ENCODE peak calls at places on chromosomes 13 and 19, in four cellular contexts. C is neural progenitor cell, E is thoracic aorta, G is K562. H is an unnamed sample.

GRCh38 chr19:19549804-19550453 is 11.9 kb downstream of the CILP2 start:
- DNase-seq in G (no peak), E (no peak), C (no peak), H (no peak)

GRCh38 chr19:46863818-46864629 is 3.2 kb downstream of the ARHGAP35 start:
- DNase-seq in G (no peak), E (no peak), C (peak), H (peak)

GRCh38 chr13:36736119-36736726 is 62.4 kb downstream of the SERTM1 start:
- DNase-seq in G (peak), E (no peak), C (peak), H (peak)

GRCh38 chr13:30453727-30454126 is 12.0 kb downstream of the HMGB1 start:
- DNase-seq in E (no peak), C (no peak), G (no peak), H (no peak)

GRCh38 chr13:113142876-113143275 is 15.6 kb upstream of the PROZ start:
- DNase-seq in G (no peak), C (no peak), E (no peak), H (no peak)

GRCh38 chr19:5894704-5895349 is 8.8 kb downstream of the NDUFA11 start:
- DNase-seq in G (no peak), C (no peak), E (no peak), H (no peak)

GRCh38 chr19:57465680-57466381 is 8.9 kb upstream of the VN1R1 start:
- DNase-seq in C (peak), E (no peak), G (peak), H (peak)

GRCh38 chr19:4969772-4970531 is 1.0 kb downstream of the KDM4B start:
- DNase-seq in G (no peak), C (peak), E (no peak), H (no peak)

GRCh38 chr19:12272980-12273901 is 21.4 kb downstream of the ZNF44 start:
- DNase-seq in C (no peak), G (no peak), E (no peak), H (no peak)

GRCh38 chr13:45781553-45782326 is 69.8 kb downstream of the SIAH3 start:
- DNase-seq in C (no peak), E (peak), G (no peak), H (peak)

GRCh38 chr19:4238831-4239230 is 8.0 kb upstream of the YJU2 start:
- DNase-seq in G (no peak), C (no peak), E (no peak), H (no peak)

GRCh38 chr19:46296722-46297431 is at the start of gene HIF3A:
- DNase-seq in G (peak), C (peak), E (no peak), H (peak)

GRCh38 chr19:36150586-36150985 is 1.7 kb downstream of the COX7A1 start:
- DNase-seq in G (no peak), E (no peak), C (no peak), H (no peak)

DNA sequence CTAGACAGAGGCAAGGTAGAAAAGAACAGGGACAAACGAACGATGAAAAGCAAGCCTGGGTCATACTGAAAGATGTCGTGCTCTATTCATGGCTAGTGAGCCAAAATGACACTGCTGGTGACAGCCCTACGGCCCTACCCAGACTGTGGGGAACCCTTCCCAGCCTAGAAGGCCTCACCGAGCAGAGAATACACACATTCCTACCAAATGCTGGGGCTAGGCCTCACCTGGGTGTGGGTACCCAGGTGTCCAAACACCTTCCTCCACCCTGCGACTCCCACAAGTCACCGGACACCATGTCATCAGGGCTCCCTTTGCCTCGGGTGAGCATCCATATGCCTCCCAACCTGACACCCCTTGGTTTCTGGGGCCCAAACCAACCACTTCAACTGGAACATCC is 85.3 kb upstream of the DOCK9 start:
- DNase-seq in E (no peak), G (no peak), C (no peak), H (no peak)
- H3K4me3 ChIP-seq in E (no peak), G (no peak), C (no peak), H (no peak)

DNA sequence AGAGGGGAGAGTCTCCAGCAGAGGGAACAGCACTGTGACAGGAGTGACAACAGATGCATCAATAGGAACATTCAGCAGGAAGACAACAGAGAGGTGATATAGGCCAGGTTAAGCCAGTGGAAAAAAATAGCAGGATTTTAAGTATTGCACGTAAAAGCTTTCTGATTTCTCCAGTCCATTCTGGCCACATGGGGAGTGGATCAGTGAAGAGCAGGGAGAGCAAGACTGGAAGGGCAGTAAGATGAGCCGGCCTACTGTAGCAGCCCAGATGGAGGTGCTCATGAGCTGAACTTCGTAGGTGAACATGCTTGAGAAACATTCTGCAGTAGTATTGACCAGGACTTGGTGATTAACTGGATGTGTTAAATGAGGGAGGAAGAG is 1.7 kb downstream of the UTP14C start:
- DNase-seq in G (no peak), E (no peak), C (no peak), H (no peak)
- TF ChIP-seq CTCF in G (no peak), E (no peak), C (no peak), H (no peak)

GRCh38 chr19:41376998-41377365 is 649 bp downstream of the TMEM91 start:
- DNase-seq in E (no peak), C (no peak), G (no peak), H (no peak)

GRCh38 chr19:41373993-41374392 is 2.3 kb upstream of the TMEM91 start:
- DNase-seq in G (no peak), C (no peak), E (peak), H (peak)

GRCh38 chr19:41377977-41378707 is 1.8 kb downstream of the TMEM91 start:
- DNase-seq in C (peak), E (no peak), G (peak), H (peak)

GRCh38 chr19:41371541-41371940 is 4.8 kb upstream of the TMEM91 start:
- DNase-seq in E (no peak), G (no peak), C (no peak), H (no peak)

DNA sequence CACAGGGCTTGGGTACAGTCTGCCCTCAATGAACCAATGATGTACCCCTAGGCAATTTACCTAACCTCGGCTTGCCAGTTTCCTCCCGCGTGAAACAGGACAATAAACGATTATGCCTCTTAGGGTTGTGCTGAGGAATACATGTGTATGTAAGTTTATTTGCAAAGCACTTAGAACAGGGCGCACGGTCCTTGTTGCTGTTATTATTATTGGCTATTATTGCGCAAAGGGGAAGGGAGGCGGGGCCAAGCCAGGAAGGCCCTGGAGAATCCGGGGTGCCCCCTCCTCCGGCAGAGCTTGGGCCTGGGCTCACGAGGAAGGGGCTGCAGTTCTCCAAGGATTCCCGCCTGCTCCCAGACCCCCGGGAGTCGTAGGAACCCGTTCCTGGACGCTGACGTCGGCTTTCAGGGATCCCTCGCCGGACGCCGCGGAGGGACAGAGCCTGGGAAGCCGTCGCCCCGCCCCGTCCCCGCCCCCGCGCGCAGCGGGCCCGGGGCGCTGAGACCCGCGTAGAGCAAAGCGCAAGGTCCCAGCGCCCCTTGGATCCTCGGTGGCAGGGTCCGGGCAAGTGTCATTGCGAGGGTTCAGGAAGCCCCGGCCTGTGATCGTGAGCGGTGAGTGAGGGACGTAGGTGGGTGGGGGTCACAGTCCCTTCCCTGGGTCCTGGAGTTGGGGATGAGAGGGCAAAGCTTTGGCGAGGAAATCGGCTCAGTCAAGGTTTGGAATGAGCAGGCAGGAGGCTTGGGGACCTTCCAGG is at the start of gene TMEM91:
- DNase-seq in G (no peak), E (no peak), C (peak), H (peak)
- H3K4me3 ChIP-seq in G (no peak), E (peak), C (peak), H (peak)

DNA sequence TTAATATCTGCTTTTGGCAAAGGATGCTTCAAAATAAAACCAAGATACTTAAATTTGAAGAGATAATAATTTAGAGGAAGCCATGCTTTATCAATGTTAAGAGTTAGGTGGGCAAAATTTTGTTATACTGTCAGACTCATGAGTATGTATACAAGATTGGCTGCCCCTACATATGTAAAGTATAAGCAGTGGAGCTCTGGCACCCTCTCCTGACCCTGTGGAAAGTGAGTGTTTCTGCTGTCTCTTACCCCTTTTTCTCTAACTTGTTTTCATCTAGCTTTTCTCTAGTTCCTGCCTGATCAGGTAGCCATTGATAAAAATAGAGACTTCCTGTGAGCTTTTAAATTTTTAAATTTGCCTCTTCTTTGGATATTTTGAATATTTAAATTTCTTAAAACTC is 710.9 kb upstream of the SPRY2 start:
- DNase-seq in E (no peak), G (no peak), C (peak), H (peak)
- TF ChIP-seq CTCF in E (no peak), G (no peak), C (peak), H (peak)

DNA sequence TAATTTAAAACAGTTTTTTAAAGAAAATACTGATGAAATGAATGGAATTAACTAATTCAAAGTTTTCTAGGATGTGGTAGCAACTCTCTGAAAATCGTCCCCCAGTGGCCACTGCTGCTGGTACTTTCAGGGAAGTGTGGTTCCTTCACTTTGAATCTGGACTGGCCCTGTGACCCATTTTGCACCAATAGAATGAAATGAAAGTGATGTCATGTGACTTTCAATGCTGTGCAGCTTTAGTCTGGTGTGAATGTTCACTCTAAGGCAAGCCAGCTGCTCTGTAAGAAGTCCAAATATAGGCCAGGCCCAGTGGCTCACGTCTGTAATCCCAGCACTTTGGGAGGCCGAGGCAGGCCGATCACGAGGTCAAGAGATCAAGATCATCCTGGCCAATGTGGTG is 26.4 kb upstream of the HNRNPA1L2 start:
- DNase-seq in G (no peak), E (no peak), C (no peak), H (no peak)
- H3K4me3 ChIP-seq in G (no peak), E (no peak), C (no peak), H (no peak)

GRCh38 chr19:40305403-40305802 is 20.3 kb upstream of the AKT2 start:
- DNase-seq in G (peak), C (peak), E (no peak), H (peak)
- TF ChIP-seq CTCF in G (peak), C (peak), E (peak), H (peak)

GRCh38 chr19:35029737-35030256 is 473 bp upstream of the SCN1B start:
- DNase-seq in G (peak), C (no peak), E (no peak), H (no peak)
- H3K4me3 ChIP-seq in G (peak), C (peak), E (peak), H (peak)